ENCODE peak calls at places on chromosomes 5 and 9, in nine cellular contexts. One of them, this sample, is unnamed.

GRCh38 chr9:90631964-90632363 is 10.7 kb downstream of the DIRAS2 start:
- DNase-seq in spleen: no peak
- DNase-seq in OCI-LY7: no peak
- DNase-seq in Calu3: no peak
- DNase-seq in CD4-positive, alpha-beta T cell: no peak
- DNase-seq in NB4: no peak
- DNase-seq in coronary artery: no peak
- DNase-seq in uterus: no peak
- DNase-seq in fibroblast of pulmonary artery: no peak
- DNase-seq in this sample: no peak

GRCh38 chr9:87567047-87567446 is 69.4 kb downstream of the DAPK1 start:
- DNase-seq in CD4-positive, alpha-beta T cell: no peak
- DNase-seq in OCI-LY7: no peak
- DNase-seq in NB4: no peak
- DNase-seq in Calu3: no peak
- DNase-seq in uterus: no peak
- DNase-seq in spleen: no peak
- DNase-seq in fibroblast of pulmonary artery: peak
- DNase-seq in coronary artery: no peak
- DNase-seq in this sample: no peak

GRCh38 chr5:34736445-34737119 is 80.5 kb downstream of the RAI14 start:
- DNase-seq in NB4: no peak
- DNase-seq in fibroblast of pulmonary artery: peak
- DNase-seq in spleen: no peak
- DNase-seq in uterus: no peak
- DNase-seq in OCI-LY7: no peak
- DNase-seq in coronary artery: no peak
- DNase-seq in CD4-positive, alpha-beta T cell: no peak
- DNase-seq in Calu3: peak
- DNase-seq in this sample: no peak

GRCh38 chr9:101540069-101540468 is 6.4 kb downstream of the RNF20 start:
- DNase-seq in spleen: no peak
- DNase-seq in fibroblast of pulmonary artery: no peak
- DNase-seq in Calu3: no peak
- DNase-seq in CD4-positive, alpha-beta T cell: no peak
- DNase-seq in uterus: no peak
- DNase-seq in OCI-LY7: no peak
- DNase-seq in NB4: no peak
- DNase-seq in coronary artery: no peak
- DNase-seq in this sample: no peak

GRCh38 chr5:82924990-82925385 is 152.2 kb downstream of the TMEM167A start:
- DNase-seq in fibroblast of pulmonary artery: peak
- DNase-seq in OCI-LY7: no peak
- DNase-seq in spleen: no peak
- DNase-seq in uterus: no peak
- DNase-seq in NB4: no peak
- DNase-seq in coronary artery: no peak
- DNase-seq in Calu3: no peak
- DNase-seq in CD4-positive, alpha-beta T cell: no peak
- DNase-seq in this sample: no peak

GRCh38 chr5:56910123-56910951 is 941 bp downstream of the SETD9 start:
- DNase-seq in CD4-positive, alpha-beta T cell: no peak
- DNase-seq in Calu3: peak
- DNase-seq in coronary artery: no peak
- DNase-seq in NB4: peak
- DNase-seq in spleen: peak
- DNase-seq in fibroblast of pulmonary artery: no peak
- DNase-seq in OCI-LY7: no peak
- DNase-seq in uterus: no peak
- DNase-seq in this sample: peak

GRCh38 chr9:24765025-24765756 is 219.5 kb upstream of the IZUMO3 start:
- DNase-seq in fibroblast of pulmonary artery: no peak
- DNase-seq in Calu3: no peak
- DNase-seq in NB4: no peak
- DNase-seq in CD4-positive, alpha-beta T cell: no peak
- DNase-seq in uterus: no peak
- DNase-seq in OCI-LY7: no peak
- DNase-seq in coronary artery: no peak
- DNase-seq in spleen: peak
- DNase-seq in this sample: no peak

GRCh38 chr5:16238018-16238417 is 58.4 kb upstream of the MARCHF11 start:
- DNase-seq in uterus: no peak
- DNase-seq in CD4-positive, alpha-beta T cell: no peak
- DNase-seq in coronary artery: no peak
- DNase-seq in spleen: no peak
- DNase-seq in Calu3: no peak
- DNase-seq in NB4: no peak
- DNase-seq in OCI-LY7: no peak
- DNase-seq in fibroblast of pulmonary artery: no peak
- DNase-seq in this sample: no peak

GRCh38 chr9:125990186-125990792 is 243.1 kb downstream of the PBX3 start:
- DNase-seq in fibroblast of pulmonary artery: no peak
- DNase-seq in uterus: no peak
- DNase-seq in spleen: no peak
- DNase-seq in Calu3: no peak
- DNase-seq in coronary artery: no peak
- DNase-seq in CD4-positive, alpha-beta T cell: no peak
- DNase-seq in NB4: no peak
- DNase-seq in OCI-LY7: no peak
- DNase-seq in this sample: no peak

GRCh38 chr5:66015296-66015960 is 89.1 kb downstream of the ERBIN start:
- DNase-seq in spleen: no peak
- DNase-seq in uterus: no peak
- DNase-seq in Calu3: no peak
- DNase-seq in coronary artery: no peak
- DNase-seq in CD4-positive, alpha-beta T cell: no peak
- DNase-seq in NB4: no peak
- DNase-seq in fibroblast of pulmonary artery: peak
- DNase-seq in OCI-LY7: no peak
- DNase-seq in this sample: no peak

DNA sequence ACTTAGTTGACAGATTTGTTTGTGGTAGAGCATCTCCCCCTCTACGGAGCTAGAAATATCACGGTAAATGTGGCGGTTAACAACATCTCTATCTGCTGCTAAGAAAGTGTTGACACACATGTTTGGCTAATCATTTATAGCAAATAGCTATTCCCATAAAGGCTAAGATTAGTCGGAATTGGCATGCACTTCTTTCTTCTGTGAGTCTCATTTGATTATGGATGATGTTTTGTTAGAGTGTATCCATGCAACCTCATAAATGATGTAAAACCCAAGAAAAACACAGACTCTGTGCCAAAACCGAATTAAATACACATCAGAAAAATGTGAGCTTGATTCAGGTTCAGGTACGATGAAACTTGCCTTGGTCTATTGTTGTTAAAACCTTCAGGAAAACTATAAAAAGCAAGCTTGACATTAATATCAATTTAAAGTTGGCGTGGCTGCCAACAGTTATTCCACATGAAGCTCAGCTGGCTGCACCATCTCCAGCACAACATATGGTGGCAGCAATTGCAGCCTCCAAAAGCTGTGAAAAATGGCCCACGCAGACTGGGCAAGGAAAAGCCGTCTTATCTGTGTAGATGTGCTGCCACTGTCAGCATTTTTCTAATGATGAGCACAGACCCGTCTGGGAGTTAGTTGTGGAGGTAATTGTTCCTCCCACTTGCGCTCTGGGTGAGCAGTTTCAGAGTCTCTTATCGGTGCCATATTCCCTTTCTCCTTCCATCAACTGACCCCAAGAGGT is 41.0 kb upstream of the ICE1 start:
- DNase-seq in NB4: no peak
- DNase-seq in Calu3: no peak
- DNase-seq in uterus: no peak
- DNase-seq in CD4-positive, alpha-beta T cell: no peak
- DNase-seq in spleen: no peak
- DNase-seq in OCI-LY7: no peak
- DNase-seq in fibroblast of pulmonary artery: peak
- DNase-seq in coronary artery: no peak
- DNase-seq in this sample: no peak
- TF ChIP-seq CTCF in NB4: no peak
- TF ChIP-seq CTCF in Calu3: no peak
- TF ChIP-seq CTCF in uterus: no peak
- TF ChIP-seq CTCF in CD4-positive, alpha-beta T cell: no peak
- TF ChIP-seq CTCF in spleen: no peak
- TF ChIP-seq CTCF in OCI-LY7: no peak
- TF ChIP-seq CTCF in fibroblast of pulmonary artery: no peak
- TF ChIP-seq CTCF in coronary artery: no peak
- TF ChIP-seq CTCF in this sample: no peak

GRCh38 chr5:149448831-149449714 is 70.0 kb upstream of the IL17B start:
- DNase-seq in OCI-LY7: peak
- DNase-seq in CD4-positive, alpha-beta T cell: no peak
- DNase-seq in fibroblast of pulmonary artery: no peak
- DNase-seq in spleen: no peak
- DNase-seq in uterus: no peak
- DNase-seq in coronary artery: no peak
- DNase-seq in Calu3: no peak
- DNase-seq in NB4: peak
- DNase-seq in this sample: no peak

GRCh38 chr5:149452665-149453617 is 73.8 kb upstream of the IL17B start:
- DNase-seq in OCI-LY7: no peak
- DNase-seq in NB4: no peak
- DNase-seq in spleen: no peak
- DNase-seq in fibroblast of pulmonary artery: peak
- DNase-seq in coronary artery: peak
- DNase-seq in uterus: peak
- DNase-seq in Calu3: peak
- DNase-seq in CD4-positive, alpha-beta T cell: no peak
- DNase-seq in this sample: no peak

GRCh38 chr5:149453618-149454415 is 74.7 kb upstream of the IL17B start:
- DNase-seq in coronary artery: no peak
- DNase-seq in CD4-positive, alpha-beta T cell: no peak
- DNase-seq in spleen: no peak
- DNase-seq in NB4: no peak
- DNase-seq in fibroblast of pulmonary artery: no peak
- DNase-seq in Calu3: no peak
- DNase-seq in OCI-LY7: no peak
- DNase-seq in uterus: no peak
- DNase-seq in this sample: no peak

GRCh38 chr5:149450199-149450598 is 71.1 kb upstream of the IL17B start:
- DNase-seq in uterus: peak
- DNase-seq in NB4: no peak
- DNase-seq in fibroblast of pulmonary artery: peak
- DNase-seq in coronary artery: no peak
- DNase-seq in spleen: no peak
- DNase-seq in Calu3: no peak
- DNase-seq in OCI-LY7: no peak
- DNase-seq in CD4-positive, alpha-beta T cell: no peak
- DNase-seq in this sample: no peak

GRCh38 chr5:149452007-149452664 is 73.0 kb upstream of the IL17B start:
- DNase-seq in spleen: no peak
- DNase-seq in Calu3: peak
- DNase-seq in OCI-LY7: peak
- DNase-seq in NB4: peak
- DNase-seq in coronary artery: no peak
- DNase-seq in CD4-positive, alpha-beta T cell: no peak
- DNase-seq in fibroblast of pulmonary artery: peak
- DNase-seq in uterus: no peak
- DNase-seq in this sample: no peak
- TF ChIP-seq CTCF in spleen: no peak
- TF ChIP-seq CTCF in Calu3: no peak
- TF ChIP-seq CTCF in OCI-LY7: no peak
- TF ChIP-seq CTCF in NB4: no peak
- TF ChIP-seq CTCF in coronary artery: no peak
- TF ChIP-seq CTCF in CD4-positive, alpha-beta T cell: no peak
- TF ChIP-seq CTCF in fibroblast of pulmonary artery: peak
- TF ChIP-seq CTCF in uterus: no peak
- TF ChIP-seq CTCF in this sample: no peak

GRCh38 chr5:146620663-146621051 is 104.7 kb upstream of the GPR151 start:
- DNase-seq in coronary artery: no peak
- DNase-seq in CD4-positive, alpha-beta T cell: no peak
- DNase-seq in spleen: no peak
- DNase-seq in OCI-LY7: no peak
- DNase-seq in NB4: no peak
- DNase-seq in Calu3: no peak
- DNase-seq in uterus: no peak
- DNase-seq in fibroblast of pulmonary artery: no peak
- DNase-seq in this sample: no peak

GRCh38 chr5:146624179-146624578 is 108.2 kb upstream of the GPR151 start:
- DNase-seq in NB4: no peak
- DNase-seq in OCI-LY7: no peak
- DNase-seq in spleen: no peak
- DNase-seq in CD4-positive, alpha-beta T cell: no peak
- DNase-seq in fibroblast of pulmonary artery: no peak
- DNase-seq in coronary artery: no peak
- DNase-seq in Calu3: no peak
- DNase-seq in uterus: no peak
- DNase-seq in this sample: no peak

GRCh38 chr5:146623657-146624056 is 107.7 kb upstream of the GPR151 start:
- DNase-seq in uterus: no peak
- DNase-seq in coronary artery: no peak
- DNase-seq in OCI-LY7: no peak
- DNase-seq in fibroblast of pulmonary artery: no peak
- DNase-seq in NB4: no peak
- DNase-seq in CD4-positive, alpha-beta T cell: no peak
- DNase-seq in spleen: no peak
- DNase-seq in Calu3: no peak
- DNase-seq in this sample: no peak

GRCh38 chr5:146623009-146623408 is 107.0 kb upstream of the GPR151 start:
- DNase-seq in OCI-LY7: no peak
- DNase-seq in uterus: no peak
- DNase-seq in coronary artery: no peak
- DNase-seq in CD4-positive, alpha-beta T cell: no peak
- DNase-seq in NB4: no peak
- DNase-seq in spleen: no peak
- DNase-seq in Calu3: no peak
- DNase-seq in fibroblast of pulmonary artery: no peak
- DNase-seq in this sample: no peak

GRCh38 chr5:146622391-146622790 is 106.4 kb upstream of the GPR151 start:
- DNase-seq in coronary artery: no peak
- DNase-seq in fibroblast of pulmonary artery: no peak
- DNase-seq in CD4-positive, alpha-beta T cell: no peak
- DNase-seq in spleen: no peak
- DNase-seq in OCI-LY7: no peak
- DNase-seq in uterus: no peak
- DNase-seq in Calu3: no peak
- DNase-seq in NB4: no peak
- DNase-seq in this sample: no peak
- TF ChIP-seq CTCF in coronary artery: no peak
- TF ChIP-seq CTCF in fibroblast of pulmonary artery: peak
- TF ChIP-seq CTCF in CD4-positive, alpha-beta T cell: no peak
- TF ChIP-seq CTCF in spleen: no peak
- TF ChIP-seq CTCF in OCI-LY7: peak
- TF ChIP-seq CTCF in uterus: no peak
- TF ChIP-seq CTCF in Calu3: peak
- TF ChIP-seq CTCF in NB4: peak
- TF ChIP-seq CTCF in this sample: no peak

DNA sequence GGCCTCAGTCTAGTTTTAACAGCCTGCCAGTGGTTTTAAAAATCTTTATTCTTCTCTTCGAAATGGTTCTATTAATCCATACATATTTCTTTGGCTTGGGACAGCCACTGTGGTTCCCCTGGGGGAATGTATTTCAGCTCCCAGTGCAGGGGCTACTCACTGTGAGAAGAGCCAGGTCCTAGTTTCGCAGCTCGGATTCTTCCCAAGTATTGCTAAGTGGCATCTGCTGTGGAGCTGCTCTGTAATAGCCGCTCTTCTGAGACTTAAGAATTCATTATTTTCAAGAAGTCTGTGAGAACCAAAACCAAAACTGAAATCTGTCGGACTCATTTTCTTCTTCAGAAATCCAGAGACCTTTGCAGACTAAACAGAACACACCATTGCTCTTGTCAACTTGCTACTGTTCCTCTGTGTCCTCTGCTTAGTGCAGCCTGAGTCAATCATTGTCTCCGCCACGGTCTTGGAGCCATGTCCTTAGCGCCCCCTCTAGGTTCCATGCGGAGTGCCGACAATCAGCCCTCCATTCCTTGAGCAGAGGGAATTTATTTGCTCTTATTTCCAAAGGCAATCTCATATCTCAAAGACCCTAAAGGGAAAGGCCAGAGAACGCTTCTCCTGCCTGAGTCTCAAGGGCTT is 478.2 kb downstream of the SPATA31D1 start:
- DNase-seq in CD4-positive, alpha-beta T cell: no peak
- DNase-seq in OCI-LY7: peak
- DNase-seq in NB4: peak
- DNase-seq in fibroblast of pulmonary artery: peak
- DNase-seq in Calu3: no peak
- DNase-seq in uterus: no peak
- DNase-seq in coronary artery: no peak
- DNase-seq in spleen: no peak
- DNase-seq in this sample: no peak
- TF ChIP-seq CTCF in CD4-positive, alpha-beta T cell: no peak
- TF ChIP-seq CTCF in OCI-LY7: peak
- TF ChIP-seq CTCF in NB4: peak
- TF ChIP-seq CTCF in fibroblast of pulmonary artery: peak
- TF ChIP-seq CTCF in Calu3: no peak
- TF ChIP-seq CTCF in uterus: no peak
- TF ChIP-seq CTCF in coronary artery: no peak
- TF ChIP-seq CTCF in spleen: peak
- TF ChIP-seq CTCF in this sample: no peak